ENCODE peak calls at places on chromosomes 1 and 21, in four cellular contexts. L, K, B and Y are unnamed samples.

GRCh38 chr1:217188280-217189235 is 442.3 kb downstream of the GPATCH2 start:
- DNase-seq in L (no peak), K (no peak), B (no peak), Y (no peak)

GRCh38 chr1:169300854-169301253 is 66.7 kb downstream of the NME7 start:
- DNase-seq in L (no peak), K (no peak), B (no peak), Y (no peak)

GRCh38 chr1:234771642-234772344 is 161.8 kb upstream of the IRF2BP2 start:
- DNase-seq in L (no peak), K (peak), B (no peak), Y (no peak)

GRCh38 chr1:47418681-47419272 is 2.7 kb downstream of the FOXE3 start:
- DNase-seq in L (no peak), K (no peak), B (no peak), Y (no peak)

GRCh38 chr1:164565356-164565755 is 6.4 kb downstream of the PBX1 start:
- DNase-seq in L (no peak), K (no peak), B (no peak), Y (no peak)

GRCh38 chr1:99457381-99458165 is 188.3 kb upstream of the PALMD start:
- DNase-seq in L (no peak), K (peak), B (no peak), Y (no peak)

GRCh38 chr1:247647864-247648263 is 31.7 kb downstream of the OR13G1 start:
- DNase-seq in L (no peak), K (no peak), B (no peak), Y (no peak)

GRCh38 chr1:43858324-43858723 is 75.3 kb upstream of the ARTN start:
- DNase-seq in L (peak), K (peak), B (peak), Y (no peak)

GRCh38 chr21:28089599-28090421 is 902.9 kb downstream of the LTN1 start:
- DNase-seq in L (no peak), K (no peak), B (no peak), Y (no peak)

GRCh38 chr1:156860639-156861423 is at the start of gene NTRK1:
- DNase-seq in L (no peak), K (peak), B (no peak), Y (no peak)

GRCh38 chr1:222829868-222830267 is 15.0 kb downstream of the DISP1 start:
- DNase-seq in L (peak), K (peak), B (no peak), Y (no peak)

GRCh38 chr1:227773558-227773957 is 38.3 kb downstream of the SNAP47 start:
- DNase-seq in L (no peak), K (no peak), B (no peak), Y (no peak)

GRCh38 chr1:232340448-232340847 is 289.5 kb downstream of the SIPA1L2 start:
- DNase-seq in L (no peak), K (no peak), B (no peak), Y (no peak)

GRCh38 chr1:68213843-68214242 is 18.5 kb downstream of the WLS start:
- DNase-seq in L (no peak), K (peak), B (peak), Y (peak)

GRCh38 chr1:181083842-181084605 is 4.5 kb upstream of the IER5 start:
- DNase-seq in L (no peak), K (peak), B (peak), Y (no peak)

GRCh38 chr1:47534417-47534816 is 96.6 kb downstream of the FOXD2 start:
- DNase-seq in L (no peak), K (peak), B (no peak), Y (no peak)

GRCh38 chr21:45132841-45133573 is 58.6 kb downstream of the ADARB1 start:
- DNase-seq in L (no peak), K (peak), B (peak), Y (no peak)

GRCh38 chr1:46171872-46172271 is 3.0 kb upstream of the TSPAN1 start:
- DNase-seq in L (no peak), K (no peak), B (no peak), Y (no peak)

GRCh38 chr1:209583408-209583807 is at the start of gene CAMK1G:
- DNase-seq in L (peak), K (peak), B (no peak), Y (no peak)

GRCh38 chr1:66606359-66607142 is 72.6 kb downstream of the SGIP1 start:
- DNase-seq in L (no peak), K (peak), B (no peak), Y (no peak)

GRCh38 chr1:189429610-189430009 is 1048.1 kb downstream of the BRINP3 start:
- DNase-seq in L (peak), K (peak), B (no peak), Y (no peak)

DNA sequence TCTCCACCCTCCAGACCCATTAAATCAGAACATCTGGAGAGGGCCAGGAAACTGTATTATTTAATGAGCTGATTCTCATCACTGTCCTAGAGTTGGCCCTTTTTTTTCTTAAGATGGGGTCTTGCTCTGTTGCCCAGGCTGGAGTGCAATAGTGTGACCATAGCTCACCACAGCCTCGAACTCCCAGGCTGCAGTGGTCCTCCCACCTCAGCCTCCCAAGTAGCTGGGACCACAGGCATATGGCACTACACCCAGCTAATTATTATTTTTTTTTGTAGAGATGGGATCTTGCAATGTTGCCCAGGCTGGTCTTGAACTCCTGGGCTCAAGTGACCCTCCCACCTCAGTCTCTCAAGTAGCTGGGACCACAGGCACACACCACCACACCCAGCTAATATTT is 67.1 kb upstream of the EFHD2 start:
- DNase-seq in L (no peak), K (no peak), B (no peak), Y (no peak)
- TF ChIP-seq CTCF in L (no peak), K (no peak), B (no peak), Y (no peak)

DNA sequence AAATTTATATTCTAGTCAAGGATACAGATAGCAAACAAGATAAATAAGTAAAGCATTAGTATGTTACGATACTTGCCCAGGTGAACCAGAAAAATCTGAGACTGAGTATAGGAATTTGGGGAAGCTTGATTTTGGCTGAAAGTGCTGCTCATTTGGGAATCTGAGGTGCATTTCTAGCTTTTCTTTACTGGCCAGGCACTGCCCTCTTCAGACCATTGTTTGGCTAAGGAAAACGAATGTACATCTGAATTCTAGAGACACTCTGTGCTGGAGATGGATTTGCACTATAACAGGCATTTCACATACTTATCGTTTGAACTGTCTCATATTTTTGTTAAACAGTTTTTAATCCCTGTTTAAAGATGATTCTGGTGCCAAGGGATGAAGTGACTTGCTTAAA is 23.4 kb downstream of the ARID1A start:
- DNase-seq in L (no peak), K (no peak), B (no peak), Y (no peak)
- TF ChIP-seq CTCF in L (no peak), K (peak), B (no peak), Y (no peak)

DNA sequence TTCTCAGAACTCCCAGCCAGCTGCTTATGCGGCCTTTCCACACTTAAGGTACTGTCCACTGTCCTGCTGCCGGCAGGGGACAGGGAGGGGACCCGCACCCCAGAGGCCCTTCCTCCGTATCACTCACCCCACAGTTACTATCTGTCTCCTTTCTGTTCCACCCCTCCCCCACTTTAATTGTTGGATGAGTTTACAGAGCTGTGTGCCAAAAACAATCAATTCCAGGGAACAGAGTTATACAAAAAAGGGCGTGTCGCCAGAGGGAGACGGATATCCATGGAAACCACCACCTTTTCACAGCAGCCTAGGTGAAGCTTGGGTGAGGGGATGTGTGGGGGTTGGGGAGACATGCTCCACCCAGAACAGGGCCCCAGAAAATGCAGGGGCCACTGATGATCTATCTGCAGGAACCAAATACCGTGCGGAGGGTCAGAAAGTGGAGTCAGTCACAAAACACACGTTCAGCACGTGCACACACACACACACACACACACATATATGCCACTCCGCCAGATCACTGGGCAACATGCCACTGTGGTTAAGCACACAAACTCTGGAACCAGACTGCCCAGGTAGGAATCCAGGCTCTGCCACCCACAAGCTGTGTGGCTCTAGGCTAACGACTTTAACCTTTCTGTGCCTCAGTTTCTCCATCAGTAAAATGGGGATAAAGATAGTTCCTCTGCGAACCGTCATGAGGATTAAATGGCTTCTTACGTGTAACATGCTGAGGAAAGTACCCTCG is 30.5 kb downstream of the CASZ1 start:
- DNase-seq in L (no peak), K (no peak), B (no peak), Y (no peak)
- TF ChIP-seq CTCF in L (no peak), K (no peak), B (no peak), Y (no peak)

GRCh38 chr1:8752921-8753713 is 64.3 kb downstream of the RERE start:
- DNase-seq in L (no peak), K (no peak), B (no peak), Y (no peak)
- TF ChIP-seq CTCF in L (no peak), K (no peak), B (no peak), Y (no peak)